ENCODE peak calls at places on chromosomes 6 and 20, in eight cellular contexts. W, X, D, P, A, T, C and Q are unnamed samples.

GRCh38 chr6:103797738-103798137 is 1062.0 kb downstream of the HACE1 start:
- DNase-seq in W (peak), X (peak), D (no peak), P (no peak), A (no peak), T (no peak), C (no peak), Q (no peak)

GRCh38 chr6:38518511-38519304 is 121.0 kb downstream of the BTBD9 start:
- DNase-seq in W (no peak), X (no peak), D (no peak), P (no peak), A (no peak), T (no peak), C (no peak), Q (no peak)

GRCh38 chr6:68915591-68915990 is 280.5 kb downstream of the ADGRB3 start:
- DNase-seq in W (no peak), X (no peak), D (no peak), P (no peak), A (no peak), T (no peak), C (no peak), Q (no peak)

GRCh38 chr6:21992178-21992967 is 304.5 kb downstream of the PRL start:
- DNase-seq in W (no peak), X (no peak), D (no peak), P (no peak), A (peak), T (no peak), C (no peak), Q (peak)

GRCh38 chr20:22490287-22491187 is 93.8 kb downstream of the FOXA2 start:
- DNase-seq in W (peak), X (peak), D (no peak), P (no peak), A (no peak), T (no peak), C (no peak), Q (no peak)

GRCh38 chr6:96153775-96154174 is 138.0 kb downstream of the FUT9 start:
- DNase-seq in W (no peak), X (peak), D (no peak), P (no peak), A (no peak), T (no peak), C (no peak), Q (no peak)

GRCh38 chr20:1440024-1440423 is 26.6 kb downstream of the NSFL1C start:
- DNase-seq in W (no peak), X (peak), D (no peak), P (no peak), A (peak), T (no peak), C (no peak), Q (peak)

GRCh38 chr6:14444296-14444993 is 326.9 kb downstream of the CD83 start:
- DNase-seq in W (no peak), X (no peak), D (no peak), P (no peak), A (no peak), T (no peak), C (no peak), Q (no peak)

GRCh38 chr20:29878281-29878741 is 1379.2 kb upstream of the DEFB115 start:
- DNase-seq in W (no peak), X (no peak), D (peak), P (no peak), A (no peak), T (no peak), C (no peak), Q (no peak)

GRCh38 chr6:31541059-31541657 is 645 bp downstream of the DDX39B start:
- DNase-seq in W (peak), X (peak), D (no peak), P (peak), A (peak), T (peak), C (no peak), Q (peak)

GRCh38 chr20:36128463-36129176 is 25.9 kb upstream of the EPB41L1 start:
- DNase-seq in W (peak), X (peak), D (peak), P (no peak), A (peak), T (no peak), C (no peak), Q (peak)

GRCh38 chr6:124066995-124067552 is 263.4 kb downstream of the NKAIN2 start:
- DNase-seq in W (no peak), X (no peak), D (no peak), P (no peak), A (no peak), T (no peak), C (no peak), Q (no peak)

GRCh38 chr6:114195736-114196403 is 147.0 kb downstream of the HS3ST5 start:
- DNase-seq in W (no peak), X (no peak), D (no peak), P (no peak), A (no peak), T (no peak), C (no peak), Q (no peak)

GRCh38 chr6:158910484-158911075 is 89.4 kb downstream of the RSPH3 start:
- DNase-seq in W (no peak), X (no peak), D (no peak), P (peak), A (no peak), T (no peak), C (no peak), Q (no peak)

GRCh38 chr20:41664584-41664983 is 46.4 kb upstream of the CHD6 start:
- DNase-seq in W (peak), X (no peak), D (no peak), P (no peak), A (no peak), T (no peak), C (no peak), Q (no peak)